ENCODE peak calls at places on chromosomes 2 and 18, in four cellular contexts. One of them, this sample, is unnamed.

GRCh38 chr2:239369631-239370161 is 31.1 kb downstream of the HDAC4 start:
- DNase-seq in HepG2: no peak
- DNase-seq in GM12878: peak
- DNase-seq in WTC11: no peak
- DNase-seq in this sample: no peak

GRCh38 chr2:225122582-225123486 is 80.6 kb upstream of the DOCK10 start:
- DNase-seq in HepG2: no peak
- DNase-seq in GM12878: no peak
- DNase-seq in WTC11: peak
- DNase-seq in this sample: no peak

GRCh38 chr2:177021686-177022085 is 190.9 kb upstream of the HNRNPA3 start:
- DNase-seq in HepG2: no peak
- DNase-seq in GM12878: no peak
- DNase-seq in WTC11: no peak
- DNase-seq in this sample: no peak

GRCh38 chr18:48475635-48476549 is 62.9 kb upstream of the CTIF start:
- DNase-seq in HepG2: peak
- DNase-seq in GM12878: peak
- DNase-seq in WTC11: peak
- DNase-seq in this sample: peak

GRCh38 chr2:150409196-150409595 is 78.3 kb downstream of the RND3 start:
- DNase-seq in HepG2: no peak
- DNase-seq in GM12878: no peak
- DNase-seq in WTC11: no peak
- DNase-seq in this sample: no peak

GRCh38 chr2:163723881-163724280 is 11.9 kb downstream of the FIGN start:
- DNase-seq in HepG2: no peak
- DNase-seq in GM12878: no peak
- DNase-seq in WTC11: no peak
- DNase-seq in this sample: no peak

GRCh38 chr2:42407476-42407875 is 46.5 kb upstream of the COX7A2L start:
- DNase-seq in HepG2: no peak
- DNase-seq in GM12878: no peak
- DNase-seq in WTC11: no peak
- DNase-seq in this sample: no peak

GRCh38 chr18:49858309-49859005 is 45.1 kb upstream of the ACAA2 start:
- DNase-seq in HepG2: peak
- DNase-seq in GM12878: no peak
- DNase-seq in WTC11: peak
- DNase-seq in this sample: peak

GRCh38 chr2:166293984-166294383 is 81.8 kb downstream of the SCN9A start:
- DNase-seq in HepG2: no peak
- DNase-seq in GM12878: no peak
- DNase-seq in WTC11: no peak
- DNase-seq in this sample: no peak

GRCh38 chr2:11123856-11124759 is 31.2 kb upstream of the SLC66A3 start:
- DNase-seq in HepG2: peak
- DNase-seq in GM12878: no peak
- DNase-seq in WTC11: peak
- DNase-seq in this sample: peak

GRCh38 chr2:191481305-191482075 is 196.4 kb upstream of the NABP1 start:
- DNase-seq in HepG2: no peak
- DNase-seq in GM12878: no peak
- DNase-seq in WTC11: no peak
- DNase-seq in this sample: no peak
- TF ChIP-seq CBFB in HepG2: no peak
- TF ChIP-seq CBFB in GM12878: no peak
- TF ChIP-seq CBFB in WTC11: no peak
- TF ChIP-seq CBFB in this sample: no peak

GRCh38 chr2:95025406-95026319 is at the start of gene MAL:
- DNase-seq in HepG2: no peak
- DNase-seq in GM12878: no peak
- DNase-seq in WTC11: peak
- DNase-seq in this sample: peak
- TF ChIP-seq CBFB in HepG2: no peak
- TF ChIP-seq CBFB in GM12878: no peak
- TF ChIP-seq CBFB in WTC11: no peak
- TF ChIP-seq CBFB in this sample: no peak

DNA sequence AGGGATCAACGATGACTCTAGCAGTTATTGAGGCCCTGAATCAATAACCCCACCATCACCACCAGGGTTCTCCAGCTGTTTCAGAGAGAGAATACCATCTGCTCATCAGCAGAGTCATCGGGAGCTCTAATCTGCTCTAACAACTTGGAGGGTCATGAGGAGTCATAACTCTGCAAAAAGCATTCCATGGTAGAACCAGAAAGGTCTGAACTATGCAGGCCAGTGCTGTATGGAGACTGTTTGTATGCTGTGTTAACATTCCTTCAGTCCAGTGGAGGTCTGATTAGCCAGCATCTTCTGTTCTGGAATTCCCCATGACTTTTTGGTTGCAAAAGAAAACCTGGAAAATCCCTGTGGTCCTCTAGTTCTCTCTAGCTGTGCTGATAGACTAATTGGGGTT is 9.4 kb upstream of the ITGB6 start:
- DNase-seq in HepG2: no peak
- DNase-seq in GM12878: peak
- DNase-seq in WTC11: no peak
- DNase-seq in this sample: no peak
- TF ChIP-seq CBFB in HepG2: no peak
- TF ChIP-seq CBFB in GM12878: no peak
- TF ChIP-seq CBFB in WTC11: no peak
- TF ChIP-seq CBFB in this sample: no peak

GRCh38 chr18:33844232-33844631 is 266.2 kb downstream of the ASXL3 start:
- DNase-seq in HepG2: no peak
- DNase-seq in GM12878: no peak
- DNase-seq in WTC11: no peak
- DNase-seq in this sample: no peak
- TF ChIP-seq CBFB in HepG2: no peak
- TF ChIP-seq CBFB in GM12878: no peak
- TF ChIP-seq CBFB in WTC11: no peak
- TF ChIP-seq CBFB in this sample: no peak

GRCh38 chr2:79529636-79530035 is 16.8 kb downstream of the CTNNA2 start:
- DNase-seq in HepG2: no peak
- DNase-seq in GM12878: no peak
- DNase-seq in WTC11: no peak
- DNase-seq in this sample: no peak
- TF ChIP-seq CBFB in HepG2: no peak
- TF ChIP-seq CBFB in GM12878: no peak
- TF ChIP-seq CBFB in WTC11: no peak
- TF ChIP-seq CBFB in this sample: no peak

GRCh38 chr2:30030361-30030760 is 109.0 kb upstream of the ALK start:
- DNase-seq in HepG2: no peak
- DNase-seq in GM12878: no peak
- DNase-seq in WTC11: no peak
- DNase-seq in this sample: no peak

GRCh38 chr2:30024281-30024680 is 102.9 kb upstream of the ALK start:
- DNase-seq in HepG2: no peak
- DNase-seq in GM12878: no peak
- DNase-seq in WTC11: no peak
- DNase-seq in this sample: no peak

GRCh38 chr2:30022444-30023071 is 101.2 kb upstream of the ALK start:
- DNase-seq in HepG2: no peak
- DNase-seq in GM12878: peak
- DNase-seq in WTC11: no peak
- DNase-seq in this sample: no peak

GRCh38 chr2:30029804-30030203 is 108.4 kb upstream of the ALK start:
- DNase-seq in HepG2: no peak
- DNase-seq in GM12878: no peak
- DNase-seq in WTC11: no peak
- DNase-seq in this sample: no peak

DNA sequence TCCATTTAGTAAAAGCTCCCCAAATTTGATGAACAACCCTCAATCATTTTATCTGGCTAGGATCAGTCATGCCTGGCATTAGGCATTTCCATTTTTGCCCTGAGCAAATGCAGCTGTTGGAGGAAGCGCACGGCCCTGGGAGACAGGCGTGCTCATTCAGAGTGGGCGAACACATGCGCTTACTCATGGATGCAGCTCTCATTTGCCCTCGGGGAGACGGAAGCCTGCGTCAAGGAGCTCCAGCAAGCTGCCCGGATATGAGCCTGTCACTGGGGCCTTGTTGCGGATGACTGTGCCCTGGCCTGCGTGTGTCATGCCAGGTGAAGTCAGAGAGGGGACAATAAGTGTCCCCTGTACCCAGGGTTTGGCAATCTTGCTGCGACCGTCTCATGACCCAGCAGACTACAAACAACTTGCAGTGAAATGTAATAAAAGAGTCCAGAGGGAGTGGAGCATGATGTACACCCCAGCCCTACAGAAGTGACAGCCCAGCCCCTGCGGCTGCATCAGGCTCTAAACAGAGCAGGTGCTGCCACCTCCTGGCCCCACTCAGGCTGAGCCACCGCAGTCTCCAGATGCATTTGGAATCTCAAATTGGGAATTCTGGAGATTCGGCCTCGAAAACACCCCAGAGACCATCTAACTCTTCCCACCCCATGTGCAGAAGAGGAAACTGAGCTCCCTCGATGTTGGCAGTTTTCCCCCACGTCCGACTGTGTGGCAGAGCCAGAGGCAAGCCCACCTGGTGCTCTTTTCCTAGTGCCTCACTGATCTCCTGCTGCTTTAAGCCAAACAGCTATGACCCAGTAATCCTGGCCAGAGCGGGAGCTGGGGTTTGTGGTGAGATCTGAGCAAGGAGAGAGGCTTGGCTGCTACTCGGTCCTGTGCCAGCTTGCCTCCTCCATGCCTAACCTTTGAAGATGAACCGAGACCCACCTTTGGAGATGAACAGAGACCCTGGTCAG is 105.0 kb upstream of the ALK start:
- DNase-seq in HepG2: peak
- DNase-seq in GM12878: no peak
- DNase-seq in WTC11: peak
- DNase-seq in this sample: peak
- TF ChIP-seq CBFB in HepG2: no peak
- TF ChIP-seq CBFB in GM12878: no peak
- TF ChIP-seq CBFB in WTC11: no peak
- TF ChIP-seq CBFB in this sample: no peak

DNA sequence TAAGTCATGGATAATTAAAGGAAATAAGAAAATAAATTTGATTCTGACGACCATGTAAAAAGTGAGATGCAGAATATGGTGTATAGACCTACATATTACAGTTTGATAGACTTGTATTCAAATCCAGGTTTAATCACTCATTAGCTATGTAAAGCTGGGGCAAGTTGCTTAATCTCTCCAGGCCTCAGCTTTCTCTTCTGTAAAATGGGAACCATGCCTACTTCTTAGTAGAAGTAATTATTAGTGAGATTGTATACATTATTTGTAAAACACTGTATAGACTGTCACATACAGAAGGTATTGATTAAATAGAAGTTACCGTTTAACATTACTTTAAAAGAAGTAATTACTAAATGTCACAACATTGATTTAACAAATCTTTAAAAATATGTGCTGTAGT is 392.2 kb downstream of the STK39 start:
- DNase-seq in HepG2: no peak
- DNase-seq in GM12878: no peak
- DNase-seq in WTC11: no peak
- DNase-seq in this sample: no peak
- TF ChIP-seq CBFB in HepG2: no peak
- TF ChIP-seq CBFB in GM12878: no peak
- TF ChIP-seq CBFB in WTC11: no peak
- TF ChIP-seq CBFB in this sample: no peak

DNA sequence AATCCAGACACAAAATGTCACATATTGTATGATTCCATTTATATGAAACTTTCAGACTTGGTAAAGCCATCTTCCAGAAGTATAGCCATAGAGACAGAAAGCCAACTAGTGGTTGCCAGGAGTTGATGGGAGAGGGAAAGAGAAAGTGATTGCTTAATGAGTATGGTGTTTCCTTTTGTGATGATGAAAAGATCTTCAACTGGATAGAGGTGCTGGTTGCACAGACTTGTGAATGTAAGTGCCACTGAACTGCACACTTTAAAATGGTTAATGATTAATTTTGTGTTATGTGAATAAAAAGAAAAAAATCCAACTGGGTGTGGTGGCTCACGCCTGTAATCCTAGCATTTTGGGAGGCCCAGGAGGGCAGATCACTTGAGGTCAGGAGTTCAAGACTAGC is 135.3 kb upstream of the SLC1A4 start:
- DNase-seq in HepG2: no peak
- DNase-seq in GM12878: no peak
- DNase-seq in WTC11: no peak
- DNase-seq in this sample: no peak
- TF ChIP-seq CBFB in HepG2: no peak
- TF ChIP-seq CBFB in GM12878: no peak
- TF ChIP-seq CBFB in WTC11: no peak
- TF ChIP-seq CBFB in this sample: no peak

GRCh38 chr2:154427453-154427852 is 271.0 kb upstream of the KCNJ3 start:
- DNase-seq in HepG2: no peak
- DNase-seq in GM12878: no peak
- DNase-seq in WTC11: no peak
- DNase-seq in this sample: no peak

DNA sequence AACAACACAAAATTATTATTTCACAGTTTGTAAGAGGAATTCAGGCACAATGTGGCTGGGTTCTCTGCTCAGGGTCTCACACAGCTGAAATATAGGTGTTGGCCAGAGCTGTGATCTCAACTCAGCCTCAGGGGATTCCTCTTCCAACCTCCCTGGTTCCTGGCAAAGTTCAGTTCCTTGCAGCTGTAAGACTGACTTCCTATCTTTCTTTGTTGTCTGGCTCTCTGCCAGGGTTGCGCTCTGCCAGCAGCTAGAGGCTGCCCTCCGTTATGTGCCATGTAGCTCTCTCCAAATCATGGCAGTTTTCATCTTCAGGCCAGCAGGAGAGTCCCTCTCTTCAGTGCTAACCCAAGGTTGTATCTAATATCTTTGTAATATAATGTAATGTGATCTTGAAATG is 272.5 kb upstream of the KCNJ3 start:
- DNase-seq in HepG2: no peak
- DNase-seq in GM12878: no peak
- DNase-seq in WTC11: no peak
- DNase-seq in this sample: no peak
- TF ChIP-seq CBFB in HepG2: no peak
- TF ChIP-seq CBFB in GM12878: no peak
- TF ChIP-seq CBFB in WTC11: no peak
- TF ChIP-seq CBFB in this sample: no peak

GRCh38 chr2:235579128-235579527 is 85.3 kb downstream of the AGAP1 start:
- DNase-seq in HepG2: peak
- DNase-seq in GM12878: no peak
- DNase-seq in WTC11: no peak
- DNase-seq in this sample: no peak

GRCh38 chr2:235575431-235575830 is 81.6 kb downstream of the AGAP1 start:
- DNase-seq in HepG2: no peak
- DNase-seq in GM12878: no peak
- DNase-seq in WTC11: no peak
- DNase-seq in this sample: no peak

GRCh38 chr2:235576337-235576910 is 82.6 kb downstream of the AGAP1 start:
- DNase-seq in HepG2: no peak
- DNase-seq in GM12878: no peak
- DNase-seq in WTC11: no peak
- DNase-seq in this sample: no peak

GRCh38 chr2:235575904-235576303 is 82.1 kb downstream of the AGAP1 start:
- DNase-seq in HepG2: no peak
- DNase-seq in GM12878: no peak
- DNase-seq in WTC11: no peak
- DNase-seq in this sample: no peak

GRCh38 chr2:235577404-235578330 is 83.8 kb downstream of the AGAP1 start:
- DNase-seq in HepG2: peak
- DNase-seq in GM12878: no peak
- DNase-seq in WTC11: no peak
- DNase-seq in this sample: no peak
- TF ChIP-seq CBFB in HepG2: no peak
- TF ChIP-seq CBFB in GM12878: no peak
- TF ChIP-seq CBFB in WTC11: no peak
- TF ChIP-seq CBFB in this sample: no peak

This sample was measured in K562.